ENCODE peak calls at places on chromosomes 3 and 15, in four cellular contexts. C, S, H and R are unnamed samples.

GRCh38 chr3:9725775-9726174 is 5.8 kb upstream of the BRPF1 start:
- DNase-seq in C (no peak), S (no peak), H (no peak), R (no peak)

GRCh38 chr3:81315051-81315450 is 446.4 kb downstream of the GBE1 start:
- DNase-seq in C (no peak), S (no peak), H (no peak), R (no peak)

GRCh38 chr3:141575879-141576743 is 89.3 kb downstream of the RASA2 start:
- DNase-seq in C (peak), S (peak), H (no peak), R (peak)

GRCh38 chr3:14762701-14763100 is 56.1 kb upstream of the FGD5 start:
- DNase-seq in C (no peak), S (no peak), H (no peak), R (no peak)

GRCh38 chr3:123801474-123801873 is 82.7 kb downstream of the MYLK start:
- DNase-seq in C (no peak), S (no peak), H (no peak), R (no peak)

GRCh38 chr3:127371846-127372245 is 84.0 kb upstream of the PRR20G start:
- DNase-seq in C (no peak), S (no peak), H (no peak), R (no peak)

GRCh38 chr3:45890405-45890804 is 4.1 kb downstream of the CCR9 start:
- DNase-seq in C (peak), S (no peak), H (no peak), R (peak)

GRCh38 chr3:157438371-157438735 is 1.7 kb downstream of the PTX3 start:
- DNase-seq in C (no peak), S (no peak), H (no peak), R (no peak)

GRCh38 chr3:62318365-62318751 is 55.0 kb downstream of the FEZF2 start:
- DNase-seq in C (no peak), S (no peak), H (no peak), R (no peak)

GRCh38 chr3:141367038-141367730 is 1.1 kb upstream of the ZBTB38 start:
- DNase-seq in C (peak), S (no peak), H (no peak), R (no peak)

GRCh38 chr3:134743006-134743405 is 52.1 kb upstream of the EPHB1 start:
- DNase-seq in C (no peak), S (no peak), H (no peak), R (no peak)

GRCh38 chr3:131503328-131503650 is 518 bp upstream of the MRPL3 start:
- DNase-seq in C (no peak), S (no peak), H (no peak), R (no peak)

GRCh38 chr3:53045107-53045783 is 628 bp downstream of the SFMBT1 start:
- DNase-seq in C (peak), S (no peak), H (peak), R (peak)

GRCh38 chr3:107431298-107432012 is 54.2 kb downstream of the CCDC54 start:
- DNase-seq in C (peak), S (no peak), H (peak), R (peak)

GRCh38 chr3:188432826-188433525 is 279.0 kb downstream of the LPP start:
- DNase-seq in C (no peak), S (no peak), H (no peak), R (no peak)

GRCh38 chr3:125024817-125025216 is 31.0 kb downstream of the HEG1 start:
- DNase-seq in C (no peak), S (no peak), H (no peak), R (no peak)

GRCh38 chr3:148464246-148464645 is 233.5 kb upstream of the AGTR1 start:
- DNase-seq in C (no peak), S (no peak), H (no peak), R (no peak)

GRCh38 chr15:57296473-57297162 is 79.7 kb upstream of the CGNL1 start:
- DNase-seq in C (no peak), S (no peak), H (peak), R (no peak)

GRCh38 chr3:179177611-179178010 is 29.5 kb downstream of the PIK3CA start:
- DNase-seq in C (no peak), S (no peak), H (no peak), R (no peak)

DNA sequence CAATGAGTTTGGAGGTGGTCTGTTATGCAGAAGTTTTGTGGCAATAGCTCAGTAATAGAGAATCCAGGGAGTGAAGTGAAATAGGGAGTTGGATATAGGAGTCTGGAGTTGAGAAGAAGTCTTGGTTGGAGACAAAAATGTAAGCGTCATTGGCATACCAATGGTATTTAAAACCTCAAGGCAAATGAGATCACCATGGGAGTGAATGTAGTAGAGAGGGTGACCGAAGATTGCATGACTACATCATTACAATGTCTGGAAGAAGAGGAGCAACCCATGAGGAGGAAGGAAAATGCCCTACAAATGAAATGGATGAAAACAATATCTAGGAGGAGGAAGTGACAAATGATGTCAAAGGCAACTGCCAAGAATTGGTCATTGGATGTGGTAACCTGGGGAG is 54.4 kb downstream of the CNTN4 start:
- DNase-seq in C (no peak), S (no peak), H (no peak), R (no peak)
- TF ChIP-seq JUN in C (no peak), S (no peak), H (no peak), R (no peak)

GRCh38 chr15:32838820-32839219 is 121.0 kb downstream of the GREM1 start:
- DNase-seq in C (peak), S (peak), H (no peak), R (no peak)

GRCh38 chr15:32842081-32842480 is 124.3 kb downstream of the GREM1 start:
- DNase-seq in C (no peak), S (no peak), H (no peak), R (no peak)

GRCh38 chr15:32844118-32844711 is 126.4 kb downstream of the GREM1 start:
- DNase-seq in C (peak), S (peak), H (no peak), R (peak)

GRCh38 chr15:32840481-32841245 is 122.9 kb downstream of the GREM1 start:
- DNase-seq in C (no peak), S (no peak), H (no peak), R (no peak)

DNA sequence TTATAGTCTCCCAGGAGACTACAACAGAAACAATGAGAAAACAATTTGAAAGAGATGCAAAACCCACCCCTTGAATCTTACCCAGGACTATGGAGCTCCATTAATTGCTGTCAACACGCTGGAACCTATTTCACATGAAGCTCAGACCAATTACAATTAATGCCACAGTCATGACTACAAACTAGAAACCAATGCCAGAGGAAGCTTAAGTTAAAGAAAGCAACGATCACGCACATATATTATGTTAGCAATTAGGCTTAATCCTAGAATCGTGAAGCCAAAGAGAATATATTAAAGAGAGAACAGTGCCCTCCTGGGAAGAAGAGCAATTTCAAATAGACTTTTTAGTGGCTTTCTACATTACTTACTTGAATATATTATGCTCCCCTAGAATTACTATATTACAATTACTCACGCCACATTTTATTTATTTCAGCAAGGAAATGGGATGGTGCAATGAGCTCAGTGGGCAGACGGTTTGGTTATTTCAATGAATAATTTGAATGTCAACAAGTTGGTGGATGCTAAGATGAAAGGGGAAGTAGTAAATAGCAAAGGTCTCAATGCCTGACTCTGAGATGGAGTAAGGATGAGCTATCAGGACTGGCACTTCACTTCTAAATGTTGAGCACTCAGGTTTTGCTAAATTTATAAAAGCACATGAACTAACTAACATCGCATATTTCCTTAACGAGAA is 125.6 kb downstream of the GREM1 start:
- DNase-seq in C (no peak), S (no peak), H (no peak), R (no peak)
- TF ChIP-seq RAD21 in C (no peak), S (no peak), H (no peak), R (no peak)

GRCh38 chr15:38895326-38896282 is 331.0 kb upstream of the RASGRP1 start:
- DNase-seq in C (no peak), S (no peak), H (no peak), R (no peak)
- TF ChIP-seq JUN in C (no peak), S (no peak), H (no peak), R (no peak)

DNA sequence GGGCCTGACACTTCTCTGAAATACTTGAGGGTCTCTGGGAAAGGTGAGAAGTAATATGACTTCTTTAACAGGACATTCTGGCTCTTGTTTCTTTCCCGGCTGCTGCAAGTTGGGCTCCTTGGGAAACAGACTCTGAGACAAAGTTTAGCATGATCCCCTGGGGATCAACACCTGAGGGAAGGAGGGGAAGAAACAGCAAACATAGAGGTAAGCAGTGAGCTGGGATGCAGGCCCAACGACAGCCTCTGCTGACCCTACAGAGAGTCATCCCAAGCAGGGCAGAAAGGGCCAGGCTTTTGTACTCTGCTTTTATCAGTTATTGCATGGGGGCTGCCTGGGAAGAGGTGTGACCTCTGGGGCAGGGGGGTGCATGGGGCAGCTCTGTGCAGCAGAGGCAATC is 26.8 kb upstream of the DUT start:
- DNase-seq in C (no peak), S (no peak), H (no peak), R (no peak)
- TF ChIP-seq RAD21 in C (no peak), S (no peak), H (no peak), R (no peak)

DNA sequence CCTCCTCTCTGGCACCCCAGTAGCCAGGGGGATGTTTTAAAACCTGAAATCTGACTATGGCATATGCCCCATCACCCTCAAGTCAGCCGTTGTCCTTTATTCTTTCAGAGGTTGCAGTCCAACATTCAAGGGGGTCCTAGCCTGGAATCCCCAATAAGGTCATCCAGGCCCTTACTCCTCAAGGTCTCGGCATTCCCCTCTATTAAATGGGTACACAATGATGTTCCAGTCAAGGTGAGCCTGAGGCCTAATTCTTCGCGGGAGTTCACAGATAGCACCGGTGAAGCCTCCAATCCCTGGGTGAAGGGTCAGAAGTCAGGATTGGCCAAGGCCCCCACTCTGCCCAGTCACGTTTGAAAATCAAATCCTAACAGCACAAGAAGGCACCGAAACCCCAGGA is 8.1 kb upstream of the SEMA3F start:
- DNase-seq in C (no peak), S (no peak), H (no peak), R (no peak)
- TF ChIP-seq JUN in C (no peak), S (no peak), H (no peak), R (no peak)

GRCh38 chr15:71296032-71296686 is 180.9 kb downstream of the THSD4 start:
- DNase-seq in C (peak), S (no peak), H (no peak), R (no peak)
- TF ChIP-seq RAD21 in C (no peak), S (no peak), H (no peak), R (no peak)

GRCh38 chr3:122094125-122094524 is 39.0 kb downstream of the CD86 start:
- DNase-seq in C (no peak), S (no peak), H (no peak), R (no peak)

GRCh38 chr3:122094693-122095092 is 39.5 kb downstream of the CD86 start:
- DNase-seq in C (no peak), S (no peak), H (no peak), R (no peak)

GRCh38 chr3:122091602-122092006 is 36.4 kb downstream of the CD86 start:
- DNase-seq in C (no peak), S (no peak), H (no peak), R (no peak)

GRCh38 chr3:122088519-122088918 is 33.4 kb downstream of the CD86 start:
- DNase-seq in C (no peak), S (no peak), H (no peak), R (no peak)

DNA sequence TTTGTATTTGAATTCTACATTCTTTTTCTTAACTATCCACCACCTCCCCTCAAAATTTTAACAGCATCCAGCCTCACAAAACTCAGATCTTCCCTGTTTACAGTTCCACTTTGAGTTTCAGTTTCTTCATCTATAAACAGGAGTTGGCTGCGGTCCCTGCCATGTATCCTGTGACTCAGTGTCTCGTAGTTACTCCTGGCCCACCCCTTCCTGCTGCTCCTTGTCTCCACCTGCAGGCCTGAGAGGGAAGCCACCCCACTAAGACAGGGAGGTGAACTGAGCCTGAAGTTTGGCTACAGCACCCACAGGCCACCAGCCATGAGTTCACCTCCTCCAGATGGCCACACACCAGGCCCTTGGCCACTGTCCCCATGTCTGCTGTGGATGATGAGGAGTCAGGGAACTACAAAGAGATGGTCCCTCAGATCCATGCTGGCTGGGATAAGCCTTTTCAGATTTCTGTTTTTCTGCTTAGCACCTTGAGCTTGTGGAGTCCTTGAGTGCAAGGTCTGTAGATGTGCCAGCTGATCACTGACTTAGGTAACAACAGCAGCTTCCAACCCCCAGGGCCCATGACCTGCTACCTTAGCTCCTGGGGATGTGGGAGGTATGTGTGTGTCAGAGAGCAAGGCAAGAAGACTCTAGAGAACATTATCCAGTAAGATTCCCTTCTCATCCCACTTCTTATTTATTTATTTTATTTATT is 37.5 kb downstream of the CD86 start:
- DNase-seq in C (peak), S (no peak), H (no peak), R (peak)
- TF ChIP-seq JUN in C (no peak), S (no peak), H (no peak), R (no peak)

GRCh38 chr3:146543461-146544012 is 870 bp downstream of the PLSCR1 start:
- DNase-seq in C (no peak), S (no peak), H (no peak), R (peak)
- TF ChIP-seq RAD21 in C (no peak), S (no peak), H (no peak), R (no peak)